ENCODE peak calls at places on chromosomes 4 and X, in six cellular contexts. K is mesendoderm, V is SK-N-SH, B is psoas muscle, T is left lung, H is GM23248. S is an unnamed sample.

GRCh38 chr4:113474017-113474416 is 287.5 kb downstream of the CAMK2D start:
- DNase-seq in K (no peak), V (no peak), B (no peak), T (no peak), H (peak; percentile 97), S (no peak)

GRCh38 chr4:82230310-82230709 is 143.5 kb downstream of the HNRNPD start:
- DNase-seq in K (no peak), V (no peak), B (no peak), T (no peak), H (peak; percentile 1), S (no peak)

GRCh38 chr4:151152033-151152432 is 52.6 kb downstream of the RPS3A start:
- DNase-seq in K (peak; percentile 13), V (no peak), B (no peak), T (no peak), H (peak; percentile 7), S (no peak)

GRCh38 chr4:92303621-92304027 is at the start of gene GRID2:
- DNase-seq in K (peak; percentile 92), V (peak; percentile 73), B (no peak), T (peak; percentile 72), H (peak; percentile 6), S (no peak)

GRCh38 chr4:74410272-74410671 is 34.7 kb upstream of the AREG start:
- DNase-seq in K (peak; percentile 72), V (no peak), B (no peak), T (no peak), H (peak; percentile 53), S (no peak)

GRCh38 chr4:15479913-15480185 is 10.2 kb downstream of the CC2D2A start:
- DNase-seq in K (no peak), V (no peak), B (no peak), T (no peak), H (peak; percentile 75), S (no peak)

GRCh38 chr4:74649193-74649592 is 145.1 kb downstream of the BTC start:
- DNase-seq in K (no peak), V (no peak), B (no peak), T (no peak), H (no peak), S (no peak)

GRCh38 chrX:39398973-39399268 is 597.7 kb downstream of the MID1IP1 start:
- DNase-seq in K (no peak), V (no peak), B (no peak), T (no peak), H (no peak), S (peak; percentile 2)

GRCh38 chrX:133401539-133401938 is 13.8 kb downstream of the GPC4 start:
- DNase-seq in K (no peak), V (no peak), B (no peak), T (no peak), H (peak; percentile 32), S (no peak)

GRCh38 chr4:185811509-185812364 is at the start of gene SORBS2:
- DNase-seq in K (peak; percentile 88), V (peak; percentile 78), B (no peak), T (peak; percentile 80), H (peak; percentile 6), S (no peak)

GRCh38 chrX:151981129-151981528 is 6.7 kb upstream of the GABRE start:
- DNase-seq in K (no peak), V (no peak), B (no peak), T (no peak), H (peak; percentile 88), S (peak; percentile 51)

GRCh38 chrX:151982217-151982616 is 7.7 kb upstream of the GABRE start:
- DNase-seq in K (no peak), V (no peak), B (no peak), T (no peak), H (peak; percentile 82), S (peak; percentile 73)

GRCh38 chrX:151984891-151985290 is 10.4 kb upstream of the GABRE start:
- DNase-seq in K (no peak), V (no peak), B (no peak), T (no peak), H (peak; percentile 30), S (no peak)

GRCh38 chrX:151984328-151984727 is 9.9 kb upstream of the GABRE start:
- DNase-seq in K (no peak), V (no peak), B (peak; percentile 17), T (no peak), H (peak; percentile 88), S (peak; percentile 85)

GRCh38 chrX:151983186-151983585 is 8.7 kb upstream of the GABRE start:
- DNase-seq in K (no peak), V (no peak), B (no peak), T (no peak), H (peak; percentile 27), S (no peak)
- H3K27ac ChIP-seq in K (no peak overlapping the region), V (no peak overlapping the region), B (no peak overlapping the region), T (no peak overlapping the region), H (peak overlapping the region; percentile 70), S (peak overlapping the region; percentile 96)

DNA sequence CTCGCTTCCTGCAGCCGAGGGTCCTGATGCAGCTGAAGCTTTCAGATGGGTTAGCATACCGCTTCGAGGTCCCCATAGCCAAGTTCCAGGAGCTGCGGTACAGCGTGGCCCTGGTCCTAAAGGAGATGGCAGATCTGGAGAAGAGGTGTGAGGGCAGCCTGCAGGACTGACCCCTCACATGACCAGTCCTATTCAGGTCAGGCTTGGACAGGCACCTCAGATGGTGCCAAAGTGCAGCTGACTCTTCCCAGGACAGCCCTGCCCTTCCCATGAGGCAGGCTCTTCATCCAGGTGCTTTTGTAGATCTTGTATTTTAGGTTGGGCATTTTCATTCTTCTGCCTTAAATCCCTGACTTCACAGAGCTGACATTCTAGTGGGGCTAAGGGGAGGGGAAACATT is 15.1 kb downstream of the LNX1 start:
- DNase-seq in K (no peak), V (no peak), B (no peak), T (no peak), H (no peak), S (no peak)
- H3K27ac ChIP-seq in K (no peak overlapping the region), V (no peak overlapping the region), B (no peak overlapping the region), T (no peak overlapping the region), H (no peak overlapping the region), S (no peak overlapping the region)

GRCh38 chr4:146343199-146343598 is 128.9 kb downstream of the REELD1 start:
- DNase-seq in K (no peak), V (no peak), B (no peak), T (no peak), H (no peak), S (no peak)
- H3K27ac ChIP-seq in K (no peak overlapping the region), V (no peak overlapping the region), B (no peak overlapping the region), T (no peak overlapping the region), H (no peak overlapping the region), S (no peak overlapping the region)

GRCh38 chrX:68834371-68835103 is 5.7 kb downstream of the EFNB1 start:
- DNase-seq in K (no peak), V (no peak), B (no peak), T (no peak), H (no peak), S (no peak)

GRCh38 chrX:68832516-68833447 is 4.0 kb downstream of the EFNB1 start:
- DNase-seq in K (no peak), V (no peak), B (no peak), T (no peak), H (no peak), S (no peak)

GRCh38 chrX:68833448-68833805 is 4.6 kb downstream of the EFNB1 start:
- DNase-seq in K (no peak), V (no peak), B (no peak), T (no peak), H (no peak), S (no peak)

GRCh38 chrX:68835104-68835442 is 6.3 kb downstream of the EFNB1 start:
- DNase-seq in K (no peak), V (no peak), B (no peak), T (no peak), H (no peak), S (no peak)

DNA sequence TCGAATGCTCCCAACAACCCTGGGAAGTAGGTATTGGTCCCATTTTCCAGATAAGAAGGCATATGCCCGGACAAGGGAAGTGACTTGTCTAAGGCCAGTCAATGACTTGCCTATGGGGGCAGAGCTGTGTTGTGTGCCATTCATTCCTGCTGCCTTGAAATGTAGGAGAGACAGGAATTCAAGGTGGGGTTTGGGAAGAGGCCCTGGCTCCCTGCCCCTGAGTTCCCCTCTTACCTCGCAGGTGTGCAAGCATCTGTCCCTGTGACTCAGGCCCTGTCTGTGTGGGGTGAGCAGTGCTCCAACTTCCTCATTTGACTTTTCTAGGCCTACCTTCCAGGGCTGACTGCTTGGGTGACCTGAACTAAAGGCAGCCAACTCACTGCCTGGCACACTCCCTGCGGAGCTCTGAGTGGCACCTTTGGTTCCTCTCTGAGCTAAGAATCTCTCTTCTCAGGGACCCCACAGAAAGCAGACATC is 5.1 kb downstream of the EFNB1 start:
- DNase-seq in K (no peak), V (no peak), B (no peak), T (no peak), H (no peak), S (no peak)
- H3K27ac ChIP-seq in K (no peak overlapping the region), V (no peak overlapping the region), B (no peak overlapping the region), T (no peak overlapping the region), H (no peak overlapping the region), S (no peak overlapping the region)

DNA sequence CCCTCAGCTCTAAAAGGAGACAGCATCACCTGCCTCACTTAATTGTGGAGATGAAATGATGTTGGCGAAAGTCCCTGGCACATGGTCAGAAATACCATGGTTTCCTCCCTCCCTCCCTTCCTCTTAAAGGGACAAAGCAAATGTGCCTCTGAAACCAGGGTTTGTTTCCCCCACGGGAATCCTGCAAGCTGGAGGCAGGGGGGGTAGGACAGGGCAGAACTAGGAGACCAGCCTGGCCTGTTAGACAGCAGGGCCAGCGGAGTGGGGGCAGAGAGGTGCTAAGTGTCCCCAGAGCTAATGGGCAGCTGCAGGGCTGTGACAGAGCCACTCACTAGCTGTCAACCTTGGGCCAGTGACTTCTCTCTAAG is 5.7 kb downstream of the RTL5 start:
- DNase-seq in K (no peak), V (peak; percentile 46), B (no peak), T (no peak), H (no peak), S (no peak)
- H3K27ac ChIP-seq in K (no peak overlapping the region), V (peak overlapping the region; percentile 93), B (peak overlapping the region; percentile 41), T (peak overlapping the region; percentile 50), H (no peak overlapping the region), S (no peak overlapping the region)

GRCh38 chrX:46444011-46444410 is 101.2 kb downstream of the ZNF674 start:
- DNase-seq in K (peak; percentile 84), V (no peak), B (no peak), T (no peak), H (peak; percentile 86), S (peak; percentile 53)

GRCh38 chrX:46446727-46447378 is 98.4 kb downstream of the ZNF674 start:
- DNase-seq in K (peak; percentile 91), V (peak; percentile 96), B (peak; percentile 89), T (peak; percentile 91), H (peak; percentile 78), S (peak; percentile 54)

GRCh38 chrX:46447384-46447783 is 97.8 kb downstream of the ZNF674 start:
- DNase-seq in K (no peak), V (no peak), B (no peak), T (no peak), H (peak; percentile 67), S (no peak)
- H3K27ac ChIP-seq in K (no peak overlapping the region), V (no peak overlapping the region), B (peak overlapping the region; percentile 80), T (peak overlapping the region; percentile 75), H (peak overlapping the region; percentile 66), S (peak overlapping the region; percentile 84)

GRCh38 chrX:64206556-64207162 is 1.2 kb upstream of the AMER1 start:
- DNase-seq in K (no peak), V (no peak), B (peak; percentile 19), T (no peak), H (peak; percentile 16), S (no peak)
- H3K27ac ChIP-seq in K (peak overlapping the region; percentile 44), V (peak overlapping the region; percentile 89), B (peak overlapping the region; percentile 88), T (peak overlapping the region; percentile 84), H (peak overlapping the region; percentile 88), S (peak overlapping the region; percentile 77)